ENCODE peak calls at places on chromosomes 16 and 17, in four cellular contexts. P is T-helper 1 cell; W is Caki2; G is effector memory CD8-positive, alpha-beta T cell. Z is an unnamed sample.

GRCh38 chr16:62882552-62883221 is 846.4 kb upstream of the CDH8 start:
- DNase-seq in P (no peak), W (no peak), G (no peak), Z (no peak)

GRCh38 chr17:77783991-77784820 is 174.3 kb upstream of the TNRC6C start:
- DNase-seq in P (peak), W (no peak), G (peak), Z (no peak)

GRCh38 chr16:719815-720506 is 985 bp upstream of the ANTKMT start:
- DNase-seq in P (no peak), W (peak), G (no peak), Z (no peak)

GRCh38 chr17:72376486-72377345 is 255.9 kb downstream of the SOX9 start:
- DNase-seq in P (no peak), W (no peak), G (no peak), Z (no peak)

GRCh38 chr16:23016372-23016771 is 132.9 kb downstream of the USP31 start:
- DNase-seq in P (no peak), W (peak), G (no peak), Z (no peak)

GRCh38 chr16:4760221-4760910 is 6.6 kb downstream of the ZNF500 start:
- DNase-seq in P (no peak), W (no peak), G (no peak), Z (no peak)

GRCh38 chr16:66261826-66262225 is 104.7 kb upstream of the CDH5 start:
- DNase-seq in P (no peak), W (no peak), G (no peak), Z (no peak)

GRCh38 chr16:12575288-12575687 is 228.4 kb downstream of the CPPED1 start:
- DNase-seq in P (no peak), W (no peak), G (no peak), Z (no peak)

GRCh38 chr16:71738820-71739219 is 14.3 kb upstream of the PHLPP2 start:
- DNase-seq in P (no peak), W (no peak), G (no peak), Z (no peak)

GRCh38 chr16:75279277-75279676 is 27.9 kb upstream of the BCAR1 start:
- DNase-seq in P (no peak), W (no peak), G (no peak), Z (no peak)

GRCh38 chr16:69566437-69567030 is 768 bp downstream of the NFAT5 start:
- DNase-seq in P (peak), W (peak), G (peak), Z (peak)

GRCh38 chr17:50681260-50682200 is 26.2 kb downstream of the ANKRD40 start:
- DNase-seq in P (no peak), W (peak), G (no peak), Z (peak)

GRCh38 chr16:57995721-57996405 is 4.6 kb downstream of the ZNF319 start:
- DNase-seq in P (no peak), W (no peak), G (no peak), Z (no peak)

GRCh38 chr17:59093702-59094231 is 12.9 kb downstream of the TRIM37 start:
- DNase-seq in P (no peak), W (peak), G (no peak), Z (no peak)

GRCh38 chr16:83110221-83110768 is 483.5 kb downstream of the CDH13 start:
- DNase-seq in P (no peak), W (no peak), G (no peak), Z (no peak)

GRCh38 chr17:3582921-3583320 is 25.3 kb upstream of the TRPV3 start:
- DNase-seq in P (no peak), W (no peak), G (no peak), Z (no peak)

GRCh38 chr17:72421128-72422092 is 300.6 kb downstream of the SOX9 start:
- DNase-seq in P (no peak), W (peak), G (no peak), Z (no peak)

GRCh38 chr17:42101513-42102292 is 3.4 kb upstream of the ZNF385C start:
- DNase-seq in P (peak), W (peak), G (peak), Z (peak)

GRCh38 chr16:79049040-79049439 is 551.5 kb downstream of the MAF start:
- DNase-seq in P (no peak), W (no peak), G (no peak), Z (no peak)

GRCh38 chr17:82586576-82587233 is 61.5 kb downstream of the WDR45B start:
- DNase-seq in P (no peak), W (no peak), G (no peak), Z (no peak)

GRCh38 chr17:64229815-64230550 is 33.1 kb downstream of the TEX2 start:
- DNase-seq in P (no peak), W (no peak), G (no peak), Z (no peak)